ENCODE peak calls at places on chromosomes 1 and 21, in ten cellular contexts. K, Q, W, J, G, P, I, L, Z and X are unnamed samples.
A peak's percentile ranks its signal among the peaks of the same experiment; 100 is the strongest.

GRCh38 chr21:42404534-42404933 is 832 bp downstream of the UBASH3A start:
- DNase-seq in K (no peak), Q (no peak), W (no peak), J (no peak), G (no peak), P (no peak), I (no peak), L (no peak), Z (no peak), X (no peak)

GRCh38 chr1:9438431-9439073 is 100.7 kb upstream of the SLC25A33 start:
- DNase-seq in K (no peak), Q (no peak), W (peak; percentile 24), J (peak; percentile 59), G (peak; percentile 66), P (peak; percentile 63), I (peak; percentile 92), L (no peak), Z (peak; percentile 96), X (no peak)

GRCh38 chr1:151982300-151983005 is 11.2 kb downstream of the S100A10 start:
- DNase-seq in K (no peak), Q (no peak), W (no peak), J (no peak), G (no peak), P (no peak), I (no peak), L (no peak), Z (no peak), X (no peak)

GRCh38 chr1:118504867-118505266 is 319.8 kb upstream of the SPAG17 start:
- DNase-seq in K (no peak), Q (no peak), W (no peak), J (no peak), G (no peak), P (no peak), I (no peak), L (no peak), Z (no peak), X (no peak)

GRCh38 chr1:180842482-180842881 is 70.2 kb upstream of the KIAA1614 start:
- DNase-seq in K (no peak), Q (no peak), W (no peak), J (no peak), G (no peak), P (no peak), I (no peak), L (no peak), Z (no peak), X (no peak)

GRCh38 chr1:9066945-9067807 is 2.3 kb downstream of the SLC2A5 start:
- DNase-seq in K (no peak), Q (no peak), W (peak; percentile 55), J (no peak), G (no peak), P (no peak), I (peak; percentile 87), L (no peak), Z (peak; percentile 75), X (peak; percentile 40)

GRCh38 chr1:225572422-225572821 is 80.5 kb downstream of the ENAH start:
- DNase-seq in K (no peak), Q (no peak), W (no peak), J (peak; percentile 31), G (no peak), P (no peak), I (no peak), L (no peak), Z (no peak), X (no peak)

GRCh38 chr1:109188200-109188599 is 25.5 kb upstream of the SARS1 start:
- DNase-seq in K (no peak), Q (no peak), W (no peak), J (no peak), G (no peak), P (no peak), I (no peak), L (no peak), Z (no peak), X (no peak)

GRCh38 chr1:62841587-62842169 is 57.7 kb downstream of the ATG4C start:
- DNase-seq in K (peak; percentile 17), Q (peak; percentile 45), W (peak; percentile 55), J (peak; percentile 54), G (no peak), P (peak; percentile 68), I (no peak), L (no peak), Z (peak; percentile 60), X (peak; percentile 53)

GRCh38 chr1:34477632-34478141 is 277.2 kb upstream of the GJB5 start:
- DNase-seq in K (no peak), Q (no peak), W (no peak), J (no peak), G (no peak), P (no peak), I (no peak), L (no peak), Z (no peak), X (no peak)

GRCh38 chr1:39575191-39576015 is 1.2 kb downstream of the PABPC4 start:
- DNase-seq in K (peak; percentile 51), Q (peak; percentile 44), W (no peak), J (no peak), G (peak; percentile 69), P (peak; percentile 24), I (peak; percentile 44), L (peak; percentile 37), Z (no peak), X (peak; percentile 85)

GRCh38 chr1:59682405-59683080 is 132.2 kb upstream of the HOOK1 start:
- DNase-seq in K (no peak), Q (no peak), W (no peak), J (no peak), G (no peak), P (no peak), I (no peak), L (no peak), Z (no peak), X (no peak)

GRCh38 chr1:100077525-100077924 is 55.2 kb downstream of the SASS6 start:
- DNase-seq in K (no peak), Q (no peak), W (no peak), J (no peak), G (no peak), P (no peak), I (no peak), L (no peak), Z (no peak), X (no peak)

GRCh38 chr1:41870076-41870562 is 48.6 kb downstream of the HIVEP3 start:
- DNase-seq in K (no peak), Q (no peak), W (peak; percentile 86), J (peak; percentile 93), G (no peak), P (no peak), I (no peak), L (no peak), Z (no peak), X (peak; percentile 28)

GRCh38 chr1:17673335-17674075 is 81.6 kb upstream of the ACTL8 start:
- DNase-seq in K (no peak), Q (no peak), W (no peak), J (no peak), G (no peak), P (no peak), I (no peak), L (no peak), Z (no peak), X (no peak)

GRCh38 chr1:171912509-171913185 is 71.3 kb downstream of the DNM3 start:
- DNase-seq in K (no peak), Q (no peak), W (no peak), J (no peak), G (no peak), P (no peak), I (no peak), L (no peak), Z (no peak), X (no peak)

GRCh38 chr1:97334454-97334853 is 586.4 kb downstream of the DPYD start:
- DNase-seq in K (no peak), Q (no peak), W (no peak), J (peak; percentile 78), G (no peak), P (no peak), I (peak; percentile 34), L (no peak), Z (no peak), X (no peak)

GRCh38 chr1:25065246-25066238 is 135.5 kb upstream of the RUNX3 start:
- DNase-seq in K (peak; percentile 81), Q (no peak), W (no peak), J (no peak), G (no peak), P (no peak), I (no peak), L (peak; percentile 50), Z (no peak), X (no peak)